ENCODE peak calls at places on chromosomes 2 and 18, in nine cellular contexts. S, W, B, I, F, Z, L, E and M are unnamed samples.
A peak's percentile ranks its signal among the peaks of the same experiment; 100 is the strongest.

GRCh38 chr2:27097341-27097740 is 10.8 kb downstream of the KHK start:
- DNase-seq in L (no peak), I (no peak), S (no peak), E (no peak), W (no peak), F (no peak), Z (no peak), B (no peak), M (no peak)

GRCh38 chr2:239600650-239601049 is 199.8 kb upstream of the HDAC4 start:
- DNase-seq in I (peak; percentile 32), W (no peak), Z (no peak), E (no peak), S (no peak), B (no peak), L (no peak), F (peak; percentile 53), M (no peak)

GRCh38 chr2:100781523-100782375 is 38.2 kb upstream of the NPAS2 start:
- DNase-seq in Z (no peak), E (no peak), L (no peak), W (no peak), B (no peak), I (no peak), S (no peak), F (peak; percentile 39), M (no peak)

GRCh38 chr2:96153991-96154431 is 8.8 kb upstream of the DUSP2 start:
- DNase-seq in F (peak; percentile 51), E (no peak), Z (no peak), I (peak; percentile 56), L (no peak), W (no peak), S (no peak), B (no peak), M (no peak)

GRCh38 chr2:160993543-160994090 is 166.6 kb upstream of the TANK start:
- DNase-seq in S (no peak), B (no peak), E (peak; percentile 21), I (no peak), L (no peak), W (no peak), Z (no peak), F (no peak), M (no peak)

GRCh38 chr2:65032016-65032975 is 23.9 kb upstream of the CEP68 start:
- DNase-seq in L (no peak), F (no peak), S (no peak), Z (no peak), W (no peak), E (no peak), I (no peak), B (no peak), M (no peak)

GRCh38 chr18:45617284-45617683 is 2.0 kb downstream of the SLC14A2 start:
- DNase-seq in I (peak; percentile 68), L (peak; percentile 81), F (no peak), E (peak; percentile 72), Z (no peak), W (peak; percentile 82), B (peak; percentile 58), S (peak; percentile 85), M (no peak)

GRCh38 chr2:187003038-187003543 is 154.1 kb upstream of the ZSWIM2 start:
- DNase-seq in B (no peak), Z (peak; percentile 1), F (no peak), L (no peak), E (no peak), I (no peak), S (no peak), W (no peak), M (no peak)

GRCh38 chr2:233140913-233141469 is 80.8 kb downstream of the INPP5D start:
- DNase-seq in I (no peak), Z (no peak), F (no peak), B (no peak), L (no peak), E (no peak), W (no peak), S (no peak), M (no peak)

GRCh38 chr2:119174216-119174992 is 15.9 kb upstream of the C1QL2 start:
- DNase-seq in S (peak; percentile 6), L (no peak), E (no peak), W (peak; percentile 45), I (peak; percentile 75), B (peak; percentile 40), Z (peak; percentile 43), F (peak; percentile 83), M (peak; percentile 81)

GRCh38 chr2:9365498-9366019 is 57.8 kb downstream of the ITGB1BP1 start:
- DNase-seq in Z (no peak), F (no peak), E (no peak), S (no peak), L (no peak), B (no peak), W (no peak), I (no peak), M (no peak)

DNA sequence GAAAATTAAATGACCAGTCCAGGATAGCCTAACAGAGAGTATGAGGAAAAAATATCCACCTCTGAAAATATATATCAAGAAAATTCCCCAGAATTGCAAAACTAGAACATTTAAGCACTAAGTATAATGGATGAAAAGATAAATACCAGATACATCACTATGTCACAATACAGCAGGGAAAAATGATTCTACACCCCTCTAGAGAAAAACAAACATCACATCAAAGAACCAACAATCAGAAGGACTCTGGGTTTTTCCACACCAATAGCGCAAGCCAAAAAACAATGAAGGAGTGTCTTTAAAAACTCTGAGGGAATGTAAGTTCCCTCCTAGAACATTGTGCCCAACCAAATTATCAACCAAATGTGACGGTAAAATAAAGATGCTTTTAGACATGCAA is 13.7 kb downstream of the BUB1 start:
- DNase-seq in L (no peak), I (no peak), E (no peak), F (no peak), Z (no peak), B (no peak), S (peak; percentile 31), W (no peak), M (no peak)
- H3K36me3 ChIP-seq in L (peaks cover 2% of the 10 kb centered on the region), I (no peaks in the 10 kb centered on the region), E (peaks cover 3% of the 10 kb centered on the region), F (peaks cover 52% of the 10 kb centered on the region), Z (peaks cover 3% of the 10 kb centered on the region), B (no peaks in the 10 kb centered on the region), S (no peaks in the 10 kb centered on the region), W (no peaks in the 10 kb centered on the region), M (peaks cover 93% of the 10 kb centered on the region)

DNA sequence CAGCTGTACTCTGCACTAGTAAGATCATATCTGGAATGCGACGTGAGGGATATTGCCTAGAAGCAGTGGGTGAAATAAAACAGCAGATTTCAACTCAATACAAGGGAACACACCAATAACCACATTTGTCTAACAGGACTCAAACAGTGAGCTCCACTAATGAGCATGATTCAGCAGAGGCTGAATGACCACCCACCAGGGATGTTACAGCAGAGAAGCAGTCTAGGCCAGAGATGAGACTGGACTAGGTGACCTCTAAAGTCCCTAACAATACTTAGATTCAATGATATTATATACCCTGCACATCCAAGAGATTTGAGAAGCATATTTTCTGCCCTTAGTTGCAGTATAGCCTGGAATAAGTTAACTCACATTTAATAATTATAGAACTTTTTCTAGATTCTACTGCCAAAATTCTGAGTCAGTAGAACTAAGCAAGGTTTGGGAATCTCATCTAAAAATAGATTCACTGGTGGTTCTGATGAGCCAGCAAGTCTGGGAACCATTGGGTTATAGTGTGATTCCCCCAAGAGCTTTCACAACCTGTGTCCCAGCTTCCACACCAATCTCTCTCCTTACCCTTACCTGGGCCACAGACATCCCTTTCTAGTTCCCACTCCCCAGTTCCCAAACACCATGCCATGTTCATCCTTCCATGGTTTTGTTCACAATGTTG is 6.3 kb downstream of the THOC1 start:
- DNase-seq in E (no peak), S (no peak), I (no peak), L (peak; percentile 15), W (no peak), B (no peak), Z (no peak), F (no peak), M (no peak)
- H3K36me3 ChIP-seq in E (peaks cover 9% of the 10 kb centered on the region), S (peaks cover 46% of the 10 kb centered on the region), I (peaks cover 72% of the 10 kb centered on the region), L (peaks cover 14% of the 10 kb centered on the region), W (peaks cover 85% of the 10 kb centered on the region), B (peaks cover 84% of the 10 kb centered on the region), Z (peaks cover 72% of the 10 kb centered on the region), F (peaks cover 11% of the 10 kb centered on the region), M (peaks cover 71% of the 10 kb centered on the region)

GRCh38 chr2:174218773-174219172 is 29.6 kb downstream of the OLA1 start:
- DNase-seq in W (no peak), L (no peak), E (no peak), B (no peak), I (no peak), F (no peak), Z (no peak), S (no peak), M (no peak)

GRCh38 chr2:174223359-174223758 is 25.0 kb downstream of the OLA1 start:
- DNase-seq in F (no peak), Z (no peak), B (no peak), E (no peak), S (no peak), W (no peak), L (no peak), I (no peak), M (no peak)

GRCh38 chr2:174222154-174222553 is 26.2 kb downstream of the OLA1 start:
- DNase-seq in F (no peak), I (no peak), W (no peak), L (no peak), B (no peak), S (no peak), E (no peak), Z (no peak), M (no peak)

GRCh38 chr2:174217883-174218282 is 30.4 kb downstream of the OLA1 start:
- DNase-seq in B (no peak), Z (no peak), E (no peak), I (no peak), L (no peak), S (no peak), W (no peak), F (no peak), M (no peak)

DNA sequence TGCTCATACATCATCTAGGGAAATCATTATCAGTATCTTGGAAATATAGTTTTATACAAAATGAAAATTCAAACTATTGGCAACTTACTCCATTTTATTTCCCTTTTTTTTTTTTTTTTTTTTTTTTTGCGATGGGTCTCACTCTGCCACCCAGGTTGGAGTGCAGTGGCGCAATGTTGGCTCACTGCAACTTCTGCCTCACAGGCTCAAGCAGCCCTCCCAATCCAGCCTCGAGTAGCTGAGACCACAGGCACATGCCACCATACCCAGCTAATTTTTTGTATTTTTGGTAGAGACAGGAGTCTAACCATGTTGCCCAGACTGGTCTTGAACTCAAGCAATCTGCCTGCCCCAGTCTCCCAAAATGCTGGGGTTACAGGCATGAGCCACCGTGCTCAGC is 29.0 kb downstream of the OLA1 start:
- DNase-seq in W (no peak), S (no peak), E (no peak), B (no peak), Z (no peak), F (no peak), L (no peak), I (no peak), M (no peak)
- H3K36me3 ChIP-seq in W (peaks cover 9% of the 10 kb centered on the region), S (peaks cover 22% of the 10 kb centered on the region), E (peaks cover 2% of the 10 kb centered on the region), B (peaks cover 9% of the 10 kb centered on the region), Z (peaks cover 9% of the 10 kb centered on the region), F (no peaks in the 10 kb centered on the region), L (no peaks in the 10 kb centered on the region), I (peaks cover 7% of the 10 kb centered on the region), M (peaks cover 17% of the 10 kb centered on the region)

GRCh38 chr2:28413152-28413895 is 20.7 kb downstream of the FOSL2 start:
- DNase-seq in W (peak; percentile 65), S (no peak), B (no peak), E (no peak), F (peak; percentile 80), I (peak; percentile 64), Z (no peak), L (peak; percentile 49), M (no peak)
- H3K36me3 ChIP-seq in W (peaks cover 97% of the 10 kb centered on the region), S (peaks cover 79% of the 10 kb centered on the region), B (peaks cover 95% of the 10 kb centered on the region), E (peaks cover 73% of the 10 kb centered on the region), F (no peaks in the 10 kb centered on the region), I (peaks cover 93% of the 10 kb centered on the region), Z (peaks cover 23% of the 10 kb centered on the region), L (peaks cover 82% of the 10 kb centered on the region), M (no peaks in the 10 kb centered on the region)

GRCh38 chr2:74873041-74873440 is 39.1 kb downstream of the HK2 start:
- DNase-seq in E (no peak), S (no peak), L (no peak), I (no peak), W (no peak), B (no peak), Z (no peak), F (no peak), M (no peak)
- H3K36me3 ChIP-seq in E (no peaks in the 10 kb centered on the region), S (peaks cover 84% of the 10 kb centered on the region), L (peaks cover 48% of the 10 kb centered on the region), I (peaks cover 15% of the 10 kb centered on the region), W (peaks cover 49% of the 10 kb centered on the region), B (peaks cover 23% of the 10 kb centered on the region), Z (peaks cover 9% of the 10 kb centered on the region), F (peaks cover 11% of the 10 kb centered on the region), M (peaks cover 64% of the 10 kb centered on the region)